ENCODE peak calls at places on chromosomes 11 and 22, in eight cellular contexts. P is fibroblast of mammary gland, A is endothelial cell, J is B cell, X is HFF-Myc, R is gastrocnemius medialis, Z is cardiac fibroblast, D is upper lobe of right lung. H is an unnamed sample.

GRCh38 chr11:63613517-63614135 is 607 bp downstream of the PLAAT3 start:
- DNase-seq in P (no peak), A (peak), J (peak), X (no peak), R (peak), Z (no peak), D (peak), H (peak)

GRCh38 chr22:32926600-32926999 is 125.1 kb downstream of the TIMP3 start:
- DNase-seq in P (peak), A (peak), J (peak), X (peak), R (no peak), Z (peak), D (no peak), H (peak)

GRCh38 chr11:31810779-31811647 is at the start of gene PAX6:
- DNase-seq in P (peak), A (peak), J (peak), X (no peak), R (no peak), Z (peak), D (no peak), H (peak)

GRCh38 chr11:65181569-65182257 is at the start of gene CAPN1:
- DNase-seq in P (peak), A (peak), J (peak), X (peak), R (peak), Z (peak), D (peak), H (peak)

GRCh38 chr11:108931168-108931567 is 266.3 kb downstream of the DDX10 start:
- DNase-seq in P (peak), A (no peak), J (no peak), X (no peak), R (no peak), Z (peak), D (no peak), H (no peak)

GRCh38 chr22:45612451-45612901 is 59.2 kb upstream of the ATXN10 start:
- DNase-seq in P (peak), A (no peak), J (no peak), X (peak), R (peak), Z (peak), D (peak), H (no peak)

GRCh38 chr22:40635940-40636379 is 559 bp downstream of the MRTFA start:
- DNase-seq in P (no peak), A (no peak), J (no peak), X (no peak), R (no peak), Z (no peak), D (no peak), H (no peak)

GRCh38 chr11:69002743-69003231 is 10.3 kb downstream of the MRGPRF start:
- DNase-seq in P (no peak), A (no peak), J (no peak), X (no peak), R (no peak), Z (no peak), D (peak), H (no peak)

GRCh38 chr11:27997344-27997743 is 110.6 kb downstream of the KIF18A start:
- DNase-seq in P (no peak), A (no peak), J (no peak), X (no peak), R (no peak), Z (no peak), D (no peak), H (no peak)

GRCh38 chr22:20999350-21000214 is 2.3 kb downstream of the THAP7 start:
- DNase-seq in P (no peak), A (no peak), J (no peak), X (no peak), R (no peak), Z (no peak), D (no peak), H (no peak)

GRCh38 chr11:124930799-124931198 is 5.0 kb downstream of the HEPACAM start:
- DNase-seq in P (no peak), A (no peak), J (no peak), X (no peak), R (no peak), Z (no peak), D (no peak), H (no peak)

GRCh38 chr11:11780843-11781242 is 60.9 kb upstream of the USP47 start:
- DNase-seq in P (no peak), A (no peak), J (no peak), X (no peak), R (no peak), Z (no peak), D (no peak), H (no peak)

GRCh38 chr11:45234306-45235006 is 51.7 kb downstream of the SYT13 start:
- DNase-seq in P (no peak), A (no peak), J (no peak), X (no peak), R (no peak), Z (no peak), D (no peak), H (no peak)

GRCh38 chr11:46963848-46964247 is 27.3 kb downstream of the CSTPP1 start:
- DNase-seq in P (no peak), A (no peak), J (no peak), X (no peak), R (no peak), Z (no peak), D (no peak), H (no peak)

GRCh38 chr11:10322830-10323792 is 18.2 kb downstream of the ADM start:
- DNase-seq in P (peak), A (peak), J (peak), X (no peak), R (peak), Z (peak), D (no peak), H (no peak)

GRCh38 chr11:33182246-33182878 is 21.1 kb upstream of the CSTF3 start:
- DNase-seq in P (no peak), A (no peak), J (no peak), X (no peak), R (no peak), Z (no peak), D (no peak), H (no peak)

DNA sequence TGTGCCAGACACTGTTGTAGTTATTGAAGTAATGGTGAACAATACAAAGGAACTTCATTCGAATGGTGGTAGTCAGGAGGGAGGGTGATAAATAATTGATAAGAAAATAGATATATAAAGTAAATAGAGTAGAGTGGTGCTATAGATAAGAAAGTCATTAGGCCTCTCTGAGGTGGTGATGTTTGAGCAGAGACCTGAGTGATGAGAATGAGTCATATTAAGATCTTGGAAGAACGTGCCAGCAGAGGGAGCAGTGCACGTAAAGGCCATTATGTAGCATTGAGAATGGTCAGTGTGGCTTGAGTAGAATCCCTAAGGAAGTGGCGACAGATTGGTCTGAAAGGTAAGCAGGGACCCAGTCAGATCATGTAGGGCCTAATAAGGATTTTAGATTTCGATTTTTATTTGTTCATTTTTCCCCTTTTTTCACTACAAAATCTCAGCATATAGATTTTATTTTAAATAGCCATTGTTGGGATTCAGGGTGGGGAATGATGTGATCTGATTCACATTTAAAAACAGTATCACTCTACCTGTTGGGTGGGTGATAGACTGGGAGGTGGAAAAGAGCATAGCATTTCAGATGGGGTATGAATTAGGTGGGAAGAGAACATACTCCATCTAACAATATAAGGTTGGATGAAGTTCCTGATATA is 44.7 kb downstream of the CCDC90B start:
- DNase-seq in P (peak), A (peak), J (peak), X (peak), R (peak), Z (peak), D (no peak), H (peak)
- TF ChIP-seq CTCF in P (peak), A (peak), J (peak), X (peak), R (peak), Z (peak), D (peak), H (peak)

DNA sequence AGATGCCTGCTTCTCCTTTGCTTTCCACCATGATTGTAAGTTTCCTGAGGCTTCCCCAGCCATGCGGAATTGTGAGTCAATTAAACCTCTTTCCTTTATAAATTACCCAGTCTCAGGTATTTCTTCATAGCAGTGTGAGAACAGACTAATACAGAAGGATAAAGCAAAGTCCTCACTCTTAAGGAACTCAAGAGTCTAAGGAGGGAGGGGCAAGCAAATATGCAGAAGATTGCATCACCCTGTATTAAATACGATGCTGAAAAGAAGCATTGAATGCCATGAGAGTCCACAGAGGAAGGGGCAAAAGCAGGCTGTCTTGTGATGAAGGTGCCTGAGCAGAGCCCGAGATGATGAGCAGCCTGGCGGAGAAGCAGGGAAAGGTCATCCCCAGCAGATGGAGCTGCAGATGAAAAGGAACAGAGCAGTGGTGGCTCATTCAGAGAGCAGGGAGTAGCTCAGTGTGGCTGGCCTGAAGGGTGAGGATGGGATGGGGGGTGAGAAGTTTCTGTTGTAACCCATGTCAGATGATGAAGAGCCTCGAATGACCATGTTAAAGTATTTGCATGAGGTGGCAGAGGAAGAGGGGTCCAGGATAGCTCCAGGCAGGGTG is 6.3 kb upstream of the IZUMO1R start:
- DNase-seq in P (no peak), A (no peak), J (no peak), X (no peak), R (no peak), Z (no peak), D (no peak), H (no peak)
- TF ChIP-seq CTCF in P (no peak), A (no peak), J (no peak), X (peak), R (no peak), Z (no peak), D (no peak), H (no peak)

GRCh38 chr22:35310556-35311550 is 11.2 kb downstream of the TOM1 start:
- DNase-seq in P (no peak), A (no peak), J (no peak), X (no peak), R (no peak), Z (no peak), D (peak), H (no peak)
- TF ChIP-seq CTCF in P (no peak), A (no peak), J (no peak), X (no peak), R (no peak), Z (no peak), D (no peak), H (no peak)

DNA sequence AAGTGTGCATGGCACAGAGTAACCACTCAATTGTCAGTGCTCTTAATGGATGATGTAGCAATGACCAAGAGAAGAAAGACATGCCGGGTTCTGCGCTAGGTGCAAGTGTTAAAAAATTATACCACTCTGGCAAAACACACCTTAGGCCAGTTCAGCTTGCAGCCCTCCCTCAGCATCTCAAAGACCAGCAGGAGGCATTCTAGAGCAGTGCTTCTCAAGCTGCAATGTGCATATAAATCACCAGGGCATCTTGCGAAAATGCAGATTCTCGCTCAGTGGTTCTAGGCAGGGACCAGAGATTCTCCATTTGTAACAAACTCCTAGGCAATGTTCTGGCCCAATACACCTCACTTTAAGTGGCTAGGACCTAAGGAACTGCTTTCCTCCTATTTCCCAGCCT is 337.3 kb upstream of the API5 start:
- DNase-seq in P (no peak), A (no peak), J (no peak), X (no peak), R (no peak), Z (no peak), D (no peak), H (no peak)
- TF ChIP-seq CTCF in P (no peak), A (no peak), J (no peak), X (no peak), R (no peak), Z (no peak), D (no peak), H (no peak)

GRCh38 chr11:210803-211180 is 3.3 kb downstream of the RIC8A start:
- DNase-seq in P (no peak), A (no peak), J (no peak), X (no peak), R (no peak), Z (no peak), D (peak), H (no peak)

GRCh38 chr11:210122-210802 is 2.8 kb downstream of the RIC8A start:
- DNase-seq in P (peak), A (no peak), J (no peak), X (peak), R (no peak), Z (peak), D (peak), H (no peak)

GRCh38 chr11:208177-208916 is 839 bp downstream of the RIC8A start:
- DNase-seq in P (peak), A (peak), J (peak), X (no peak), R (peak), Z (peak), D (peak), H (peak)

GRCh38 chr11:208917-209260 is 1.4 kb downstream of the RIC8A start:
- DNase-seq in P (no peak), A (no peak), J (no peak), X (no peak), R (no peak), Z (no peak), D (no peak), H (peak)

GRCh38 chr11:209275-210121 is 2.0 kb downstream of the RIC8A start:
- DNase-seq in P (peak), A (no peak), J (no peak), X (no peak), R (no peak), Z (peak), D (peak), H (no peak)
- TF ChIP-seq CTCF in P (no peak), A (no peak), J (no peak), X (peak), R (no peak), Z (peak), D (no peak), H (no peak)